ENCODE peak calls at places on chromosomes 2 and 18, in five cellular contexts. A, F, P, R and H are unnamed samples.

GRCh38 chr2:184599875-184600227 is 1.5 kb downstream of the ZNF804A start:
- DNase-seq in A (no peak), F (no peak), P (no peak), R (peak; percentile 15), H (no peak)

GRCh38 chr18:34787931-34788532 is 77.9 kb downstream of the DTNA start:
- DNase-seq in A (no peak), F (no peak), P (no peak), R (peak; percentile 69), H (peak; percentile 59)

GRCh38 chr2:214543386-214543955 is 132.6 kb downstream of the VWC2L start:
- DNase-seq in A (peak; percentile 18), F (no peak), P (no peak), R (peak; percentile 15), H (no peak)

GRCh38 chr2:148546270-148546669 is 98.3 kb upstream of the EPC2 start:
- DNase-seq in A (no peak), F (no peak), P (no peak), R (no peak), H (no peak)

GRCh38 chr2:43898958-43899346 is 60.2 kb downstream of the ABCG8 start:
- DNase-seq in A (no peak), F (no peak), P (no peak), R (no peak), H (no peak)

GRCh38 chr18:62524443-62525200 is 1.8 kb downstream of the ZCCHC2 start:
- DNase-seq in A (no peak), F (peak; percentile 25), P (peak; percentile 42), R (peak; percentile 42), H (peak; percentile 64)

GRCh38 chr2:240232264-240232915 is 91.9 kb upstream of the OTOS start:
- DNase-seq in A (no peak), F (no peak), P (no peak), R (no peak), H (no peak)

GRCh38 chr2:74599676-74600075 is 45.2 kb downstream of the DOK1 start:
- DNase-seq in A (no peak), F (no peak), P (no peak), R (no peak), H (no peak)

GRCh38 chr2:125562924-125563323 is 1093.0 kb upstream of the GYPC start:
- DNase-seq in A (no peak), F (no peak), P (no peak), R (no peak), H (no peak)

GRCh38 chr2:107625982-107626381 is 200.7 kb upstream of the RGPD4 start:
- DNase-seq in A (no peak), F (no peak), P (no peak), R (no peak), H (no peak)

GRCh38 chr2:29844713-29845320 is 76.6 kb downstream of the ALK start:
- DNase-seq in A (no peak), F (no peak), P (no peak), R (no peak), H (no peak)

GRCh38 chr2:39608212-39608575 is 57.5 kb upstream of the TMEM178A start:
- DNase-seq in A (no peak), F (no peak), P (no peak), R (no peak), H (no peak)

GRCh38 chr2:222034058-222034457 is 264.7 kb downstream of the PAX3 start:
- DNase-seq in A (no peak), F (no peak), P (no peak), R (no peak), H (no peak)

GRCh38 chr18:7520200-7520780 is 46.8 kb upstream of the PTPRM start:
- DNase-seq in A (no peak), F (no peak), P (no peak), R (no peak), H (no peak)

GRCh38 chr2:20579866-20580265 is 71.0 kb downstream of the HS1BP3 start:
- DNase-seq in A (no peak), F (no peak), P (no peak), R (no peak), H (no peak)

GRCh38 chr18:65082907-65083306 is 667.9 kb upstream of the CDH7 start:
- DNase-seq in A (no peak), F (no peak), P (no peak), R (no peak), H (no peak)

GRCh38 chr2:39158351-39158750 is 37.5 kb upstream of the SOS1 start:
- DNase-seq in A (no peak), F (no peak), P (no peak), R (no peak), H (no peak)

GRCh38 chr2:12554235-12555011 is 162.3 kb upstream of the TRIB2 start:
- DNase-seq in A (no peak), F (no peak), P (no peak), R (no peak), H (no peak)

GRCh38 chr2:237299897-237300296 is 114.1 kb downstream of the COL6A3 start:
- DNase-seq in A (peak; percentile 98), F (no peak), P (no peak), R (no peak), H (no peak)

GRCh38 chr18:57863706-57864105 is 60.6 kb upstream of the ATP8B1 start:
- DNase-seq in A (no peak), F (no peak), P (no peak), R (no peak), H (no peak)

GRCh38 chr2:181643158-181643557 is 13.7 kb downstream of the CERKL start:
- DNase-seq in A (no peak), F (no peak), P (no peak), R (no peak), H (no peak)

GRCh38 chr2:115946891-115947290 is 1504.5 kb downstream of the DPP10 start:
- DNase-seq in A (no peak), F (no peak), P (no peak), R (no peak), H (no peak)

GRCh38 chr2:28274911-28275685 is 117.6 kb upstream of the FOSL2 start:
- DNase-seq in A (peak; percentile 98), F (no peak), P (no peak), R (no peak), H (peak; percentile 14)

GRCh38 chr2:179338681-179339080 is 74.0 kb upstream of the SESTD1 start:
- DNase-seq in A (no peak), F (no peak), P (no peak), R (no peak), H (no peak)

GRCh38 chr2:120231974-120232635 is 8.9 kb upstream of the TMEM185B start:
- DNase-seq in A (no peak), F (no peak), P (no peak), R (peak; percentile 96), H (peak; percentile 83)

GRCh38 chr18:45168883-45169585 is 446.2 kb upstream of the SLC14A2 start:
- DNase-seq in A (no peak), F (no peak), P (no peak), R (no peak), H (no peak)

GRCh38 chr2:126227250-126227649 is 428.7 kb upstream of the GYPC start:
- DNase-seq in A (no peak), F (no peak), P (no peak), R (no peak), H (no peak)

GRCh38 chr2:3348771-3349170 is 28.8 kb downstream of the EIPR1 start:
- DNase-seq in A (no peak), F (no peak), P (no peak), R (no peak), H (no peak)

DNA sequence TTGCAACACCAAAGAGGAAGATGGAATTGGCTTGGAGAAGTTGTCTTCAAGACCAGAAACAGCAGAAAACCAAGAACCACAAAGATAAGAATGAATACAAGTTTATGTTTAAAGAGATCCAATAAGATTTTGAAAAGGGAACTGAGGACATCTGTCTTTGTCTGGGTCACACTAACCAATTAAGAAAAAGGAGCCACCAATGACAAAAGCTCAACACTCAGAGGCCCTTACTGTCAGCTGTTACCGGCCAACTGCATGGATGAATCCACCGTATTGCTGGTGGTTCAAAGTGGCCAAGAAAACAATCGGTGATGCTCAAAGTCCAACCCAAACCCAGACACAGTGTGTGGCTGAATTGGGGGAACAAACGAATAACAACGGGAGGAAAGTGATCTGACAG is 11.2 kb downstream of the GPR55 start:
- DNase-seq in A (no peak), F (no peak), P (no peak), R (no peak), H (peak; percentile 56)
- TF ChIP-seq CTCF in A (no peak), F (no peak), P (no peak), R (no peak), H (no peak)

DNA sequence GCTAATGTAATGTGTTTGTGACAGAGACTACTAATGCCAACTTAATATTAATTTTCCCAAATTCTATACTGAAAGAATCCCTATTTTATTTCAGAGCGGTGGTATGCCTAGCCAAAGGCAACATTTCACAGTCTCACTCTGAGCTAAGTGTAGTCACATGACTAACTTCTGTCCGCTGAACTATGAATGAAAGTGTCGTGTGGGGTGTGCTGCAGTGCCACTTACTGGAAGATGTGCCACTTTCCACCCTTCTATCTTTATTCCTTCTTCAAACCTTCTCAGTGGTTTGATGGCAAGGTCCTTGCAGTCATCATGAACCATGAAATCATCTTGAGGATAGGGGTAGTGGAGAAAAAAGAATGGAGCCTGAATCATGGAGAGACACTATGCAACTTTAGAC is 47.3 kb upstream of the C1D start:
- DNase-seq in A (no peak), F (no peak), P (no peak), R (peak; percentile 41), H (no peak)
- TF ChIP-seq CTCF in A (no peak), F (no peak), P (no peak), R (peak; percentile 16), H (no peak)

GRCh38 chr2:58146707-58147106 is 94.4 kb downstream of the FANCL start:
- DNase-seq in A (peak; percentile 29), F (no peak), P (no peak), R (no peak), H (no peak)
- TF ChIP-seq CTCF in A (no peak), F (no peak), P (no peak), R (no peak), H (no peak)

GRCh38 chr2:85001595-85001994 is 30.6 kb downstream of the KCMF1 start:
- DNase-seq in A (no peak), F (no peak), P (no peak), R (no peak), H (no peak)

GRCh38 chr2:84996909-84997308 is 25.9 kb downstream of the KCMF1 start:
- DNase-seq in A (no peak), F (no peak), P (no peak), R (no peak), H (no peak)

GRCh38 chr2:84991404-84992151 is 20.6 kb downstream of the KCMF1 start:
- DNase-seq in A (no peak), F (no peak), P (no peak), R (no peak), H (no peak)

GRCh38 chr2:84999467-85000064 is 28.6 kb downstream of the KCMF1 start:
- DNase-seq in A (no peak), F (no peak), P (no peak), R (no peak), H (peak; percentile 31)

DNA sequence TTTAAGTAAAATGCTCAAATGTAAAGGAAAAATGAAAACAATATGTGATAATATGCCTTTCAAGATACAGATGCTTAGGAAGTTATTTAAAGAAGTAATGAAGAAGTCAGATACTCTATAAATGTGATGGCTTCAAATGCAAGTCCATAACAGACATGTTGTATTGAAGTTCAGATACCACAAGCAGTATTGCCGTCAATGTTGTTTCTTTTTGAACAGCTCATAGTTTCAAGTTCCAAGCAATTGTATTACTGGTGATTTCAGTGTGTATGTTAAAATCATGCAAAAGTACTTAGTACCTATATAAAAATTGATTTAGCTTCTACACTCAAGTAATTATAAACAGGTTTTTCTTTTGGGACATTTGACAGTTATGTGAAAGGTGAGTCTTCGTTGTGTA is 24.9 kb downstream of the KCMF1 start:
- DNase-seq in A (no peak), F (no peak), P (no peak), R (no peak), H (no peak)
- TF ChIP-seq CTCF in A (no peak), F (no peak), P (no peak), R (no peak), H (no peak)

GRCh38 chr2:159035790-159036411 is 67.5 kb downstream of the TANC1 start:
- DNase-seq in A (peak; percentile 71), F (no peak), P (no peak), R (peak; percentile 49), H (no peak)
- TF ChIP-seq CTCF in A (peak; percentile 57), F (no peak), P (peak; percentile 51), R (peak; percentile 43), H (no peak)